ENCODE peak calls at places on chromosomes 11 and 22, in seven cellular contexts. One of them, this sample, is unnamed. For H3K4me1, the result is how much of the 10 kb centered on the place peaks cover.

GRCh38 chr11:73957654-73958361 is 7.0 kb downstream of the DNAJB13 start:
- DNase-seq in spleen: no peak
- DNase-seq in lower lobe of right lung: no peak
- DNase-seq in heart left ventricle: no peak
- DNase-seq in body of pancreas: no peak
- DNase-seq in CD8-positive, alpha-beta memory T cell: no peak
- DNase-seq in hepatocyte: no peak
- DNase-seq in this sample: no peak

GRCh38 chr11:121777056-121777455 is 324.3 kb upstream of the SORL1-AS1 start:
- DNase-seq in spleen: no peak
- DNase-seq in lower lobe of right lung: no peak
- DNase-seq in heart left ventricle: no peak
- DNase-seq in body of pancreas: no peak
- DNase-seq in CD8-positive, alpha-beta memory T cell: no peak
- DNase-seq in hepatocyte: no peak
- DNase-seq in this sample: no peak

GRCh38 chr11:61874460-61874809 is 16.9 kb downstream of the FADS3 start:
- DNase-seq in spleen: no peak
- DNase-seq in lower lobe of right lung: peak
- DNase-seq in heart left ventricle: peak
- DNase-seq in body of pancreas: no peak
- DNase-seq in CD8-positive, alpha-beta memory T cell: no peak
- DNase-seq in hepatocyte: no peak
- DNase-seq in this sample: no peak

GRCh38 chr11:3996651-3997050 is 97.9 kb upstream of the RRM1 start:
- DNase-seq in spleen: no peak
- DNase-seq in lower lobe of right lung: no peak
- DNase-seq in heart left ventricle: no peak
- DNase-seq in body of pancreas: no peak
- DNase-seq in CD8-positive, alpha-beta memory T cell: no peak
- DNase-seq in hepatocyte: no peak
- DNase-seq in this sample: no peak

GRCh38 chr22:21591695-21592094 is 24.2 kb downstream of the UBE2L3 start:
- DNase-seq in spleen: no peak
- DNase-seq in lower lobe of right lung: peak
- DNase-seq in heart left ventricle: peak
- DNase-seq in body of pancreas: no peak
- DNase-seq in CD8-positive, alpha-beta memory T cell: no peak
- DNase-seq in hepatocyte: no peak
- DNase-seq in this sample: no peak

GRCh38 chr22:20239063-20239950 is 28.8 kb downstream of the RTN4R start:
- DNase-seq in spleen: peak
- DNase-seq in lower lobe of right lung: no peak
- DNase-seq in heart left ventricle: peak
- DNase-seq in body of pancreas: no peak
- DNase-seq in CD8-positive, alpha-beta memory T cell: peak
- DNase-seq in hepatocyte: peak
- DNase-seq in this sample: no peak

GRCh38 chr11:121318848-121319834 is 26.6 kb downstream of the SC5D start:
- DNase-seq in spleen: no peak
- DNase-seq in lower lobe of right lung: no peak
- DNase-seq in heart left ventricle: no peak
- DNase-seq in body of pancreas: peak
- DNase-seq in CD8-positive, alpha-beta memory T cell: no peak
- DNase-seq in hepatocyte: peak
- DNase-seq in this sample: peak

GRCh38 chr11:14232652-14233051 is 126.3 kb downstream of the RRAS2 start:
- DNase-seq in spleen: no peak
- DNase-seq in lower lobe of right lung: no peak
- DNase-seq in heart left ventricle: no peak
- DNase-seq in body of pancreas: no peak
- DNase-seq in CD8-positive, alpha-beta memory T cell: no peak
- DNase-seq in hepatocyte: no peak
- DNase-seq in this sample: peak

GRCh38 chr11:9302448-9302847 is 11.9 kb downstream of the TMEM41B start:
- DNase-seq in spleen: no peak
- DNase-seq in lower lobe of right lung: no peak
- DNase-seq in heart left ventricle: no peak
- DNase-seq in body of pancreas: no peak
- DNase-seq in CD8-positive, alpha-beta memory T cell: no peak
- DNase-seq in hepatocyte: no peak
- DNase-seq in this sample: no peak

GRCh38 chr11:69968407-69969347 is 109.4 kb upstream of the ANO1 start:
- DNase-seq in spleen: no peak
- DNase-seq in lower lobe of right lung: peak
- DNase-seq in heart left ventricle: no peak
- DNase-seq in body of pancreas: no peak
- DNase-seq in CD8-positive, alpha-beta memory T cell: no peak
- DNase-seq in hepatocyte: no peak
- DNase-seq in this sample: no peak

GRCh38 chr11:72772059-72772458 is 19.9 kb upstream of the ARAP1 start:
- DNase-seq in spleen: no peak
- DNase-seq in lower lobe of right lung: no peak
- DNase-seq in heart left ventricle: no peak
- DNase-seq in body of pancreas: no peak
- DNase-seq in CD8-positive, alpha-beta memory T cell: no peak
- DNase-seq in hepatocyte: no peak
- DNase-seq in this sample: no peak

GRCh38 chr11:2807801-2808241 is 77.8 kb downstream of the CDKN1C start:
- DNase-seq in spleen: peak
- DNase-seq in lower lobe of right lung: peak
- DNase-seq in heart left ventricle: peak
- DNase-seq in body of pancreas: peak
- DNase-seq in CD8-positive, alpha-beta memory T cell: no peak
- DNase-seq in hepatocyte: no peak
- DNase-seq in this sample: no peak

GRCh38 chr22:22951035-22951434 is 63.4 kb downstream of the IGLL5 start:
- DNase-seq in spleen: no peak
- DNase-seq in lower lobe of right lung: no peak
- DNase-seq in heart left ventricle: no peak
- DNase-seq in body of pancreas: no peak
- DNase-seq in CD8-positive, alpha-beta memory T cell: no peak
- DNase-seq in hepatocyte: peak
- DNase-seq in this sample: no peak

GRCh38 chr11:47566166-47566546 is 757 bp downstream of the PTPMT1 start:
- DNase-seq in spleen: peak
- DNase-seq in lower lobe of right lung: peak
- DNase-seq in heart left ventricle: no peak
- DNase-seq in body of pancreas: no peak
- DNase-seq in CD8-positive, alpha-beta memory T cell: no peak
- DNase-seq in hepatocyte: no peak
- DNase-seq in this sample: peak

GRCh38 chr11:46106530-46107407 is 14.5 kb downstream of the PHF21A start:
- DNase-seq in spleen: no peak
- DNase-seq in lower lobe of right lung: no peak
- DNase-seq in heart left ventricle: no peak
- DNase-seq in body of pancreas: no peak
- DNase-seq in CD8-positive, alpha-beta memory T cell: no peak
- DNase-seq in hepatocyte: no peak
- DNase-seq in this sample: no peak

GRCh38 chr11:59025097-59025496 is 61.0 kb upstream of the GLYATL1B start:
- DNase-seq in spleen: no peak
- DNase-seq in lower lobe of right lung: no peak
- DNase-seq in heart left ventricle: no peak
- DNase-seq in body of pancreas: peak
- DNase-seq in CD8-positive, alpha-beta memory T cell: no peak
- DNase-seq in hepatocyte: peak
- DNase-seq in this sample: no peak

GRCh38 chr22:17479129-17479528 is 84.2 kb upstream of the SLC25A18 start:
- DNase-seq in spleen: no peak
- DNase-seq in lower lobe of right lung: no peak
- DNase-seq in heart left ventricle: no peak
- DNase-seq in body of pancreas: no peak
- DNase-seq in CD8-positive, alpha-beta memory T cell: no peak
- DNase-seq in hepatocyte: peak
- DNase-seq in this sample: no peak

GRCh38 chr11:17002543-17002942 is 11.7 kb downstream of the PLEKHA7 start:
- DNase-seq in spleen: no peak
- DNase-seq in lower lobe of right lung: no peak
- DNase-seq in heart left ventricle: no peak
- DNase-seq in body of pancreas: no peak
- DNase-seq in CD8-positive, alpha-beta memory T cell: no peak
- DNase-seq in hepatocyte: no peak
- DNase-seq in this sample: no peak

GRCh38 chr11:16999116-16999515 is 15.1 kb downstream of the PLEKHA7 start:
- DNase-seq in spleen: no peak
- DNase-seq in lower lobe of right lung: no peak
- DNase-seq in heart left ventricle: no peak
- DNase-seq in body of pancreas: no peak
- DNase-seq in CD8-positive, alpha-beta memory T cell: no peak
- DNase-seq in hepatocyte: no peak
- DNase-seq in this sample: no peak

GRCh38 chr11:17004486-17005148 is 9.6 kb downstream of the PLEKHA7 start:
- DNase-seq in spleen: no peak
- DNase-seq in lower lobe of right lung: no peak
- DNase-seq in heart left ventricle: no peak
- DNase-seq in body of pancreas: no peak
- DNase-seq in CD8-positive, alpha-beta memory T cell: no peak
- DNase-seq in hepatocyte: no peak
- DNase-seq in this sample: no peak

GRCh38 chr11:17000987-17001386 is 13.2 kb downstream of the PLEKHA7 start:
- DNase-seq in spleen: no peak
- DNase-seq in lower lobe of right lung: no peak
- DNase-seq in heart left ventricle: no peak
- DNase-seq in body of pancreas: no peak
- DNase-seq in CD8-positive, alpha-beta memory T cell: no peak
- DNase-seq in hepatocyte: no peak
- DNase-seq in this sample: no peak

GRCh38 chr11:17003426-17003825 is 10.8 kb downstream of the PLEKHA7 start:
- DNase-seq in spleen: no peak
- DNase-seq in lower lobe of right lung: no peak
- DNase-seq in heart left ventricle: no peak
- DNase-seq in body of pancreas: no peak
- DNase-seq in CD8-positive, alpha-beta memory T cell: no peak
- DNase-seq in hepatocyte: no peak
- DNase-seq in this sample: no peak
- H3K4me3 ChIP-seq in spleen: no peak
- H3K4me3 ChIP-seq in lower lobe of right lung: no peak
- H3K4me3 ChIP-seq in heart left ventricle: no peak
- H3K4me3 ChIP-seq in body of pancreas: no peak
- H3K4me3 ChIP-seq in CD8-positive, alpha-beta memory T cell: no peak
- H3K4me3 ChIP-seq in hepatocyte: no peak
- H3K4me3 ChIP-seq in this sample: no peak

DNA sequence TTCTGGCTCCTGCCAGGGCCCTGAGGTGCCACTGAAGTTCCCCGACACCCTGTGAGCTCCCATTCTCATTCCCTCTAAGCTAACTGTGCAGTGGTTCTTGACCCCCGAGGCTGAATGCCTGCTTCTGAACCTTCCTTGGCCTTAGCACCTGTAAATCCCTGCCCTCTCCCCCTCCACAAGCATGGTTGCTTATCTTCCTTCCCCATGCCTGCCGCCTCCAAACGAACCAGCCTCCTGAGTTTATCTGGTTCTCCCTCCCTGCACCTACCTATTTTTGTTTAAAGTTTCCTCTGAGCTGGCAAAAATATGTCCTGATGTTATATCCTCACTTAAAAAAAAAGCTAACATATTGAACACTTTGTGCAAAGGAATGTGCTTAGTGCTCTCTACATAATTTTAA is 33.9 kb downstream of the PPFIBP2 start:
- DNase-seq in spleen: no peak
- DNase-seq in lower lobe of right lung: no peak
- DNase-seq in heart left ventricle: no peak
- DNase-seq in body of pancreas: no peak
- DNase-seq in CD8-positive, alpha-beta memory T cell: no peak
- DNase-seq in hepatocyte: no peak
- DNase-seq in this sample: no peak
- H3K4me1 ChIP-seq in spleen: under half
- H3K4me1 ChIP-seq in lower lobe of right lung: under half
- H3K4me1 ChIP-seq in heart left ventricle: under half
- H3K4me1 ChIP-seq in body of pancreas: under half
- H3K4me1 ChIP-seq in CD8-positive, alpha-beta memory T cell: under half
- H3K4me1 ChIP-seq in hepatocyte: under half
- H3K4me1 ChIP-seq in this sample: under half

DNA sequence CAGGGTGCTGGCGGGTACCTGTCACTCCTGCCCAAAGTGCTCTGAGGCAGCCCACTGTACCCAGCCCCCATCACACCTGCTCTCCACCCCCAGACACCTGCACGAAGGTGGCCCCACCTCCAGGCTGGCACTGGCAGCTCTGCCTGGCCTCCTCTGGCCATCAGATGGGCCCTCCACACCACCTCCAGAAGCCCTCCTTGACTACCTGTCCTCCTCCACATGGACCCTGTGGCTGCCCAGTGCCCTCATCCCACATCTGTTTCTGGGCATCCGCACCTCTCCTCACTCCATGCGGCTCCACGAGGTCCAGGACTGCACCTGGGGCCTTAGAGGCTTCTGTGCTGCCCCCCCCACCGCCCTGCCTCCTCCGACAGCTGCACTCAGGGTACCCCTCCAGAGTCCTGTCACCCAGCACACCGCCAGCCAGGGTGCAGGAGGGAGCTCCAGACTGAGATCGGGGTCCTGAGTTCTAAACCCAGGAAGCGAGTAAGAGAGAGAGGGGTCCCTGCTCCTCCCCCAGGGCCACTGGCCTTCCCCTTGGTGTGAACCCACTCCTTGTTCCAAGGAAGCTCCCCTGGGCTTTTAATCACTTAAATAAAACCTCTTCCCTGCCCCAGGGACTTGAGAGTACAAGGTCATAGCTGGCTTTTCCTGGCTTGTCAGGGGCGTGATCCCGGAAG is 1.7 kb downstream of the CTSD start:
- DNase-seq in spleen: peak
- DNase-seq in lower lobe of right lung: peak
- DNase-seq in heart left ventricle: no peak
- DNase-seq in body of pancreas: no peak
- DNase-seq in CD8-positive, alpha-beta memory T cell: no peak
- DNase-seq in hepatocyte: no peak
- DNase-seq in this sample: no peak
- H3K4me3 ChIP-seq in spleen: peak
- H3K4me3 ChIP-seq in lower lobe of right lung: peak
- H3K4me3 ChIP-seq in heart left ventricle: peak
- H3K4me3 ChIP-seq in body of pancreas: no peak
- H3K4me3 ChIP-seq in CD8-positive, alpha-beta memory T cell: peak
- H3K4me3 ChIP-seq in hepatocyte: no peak
- H3K4me3 ChIP-seq in this sample: no peak

DNA sequence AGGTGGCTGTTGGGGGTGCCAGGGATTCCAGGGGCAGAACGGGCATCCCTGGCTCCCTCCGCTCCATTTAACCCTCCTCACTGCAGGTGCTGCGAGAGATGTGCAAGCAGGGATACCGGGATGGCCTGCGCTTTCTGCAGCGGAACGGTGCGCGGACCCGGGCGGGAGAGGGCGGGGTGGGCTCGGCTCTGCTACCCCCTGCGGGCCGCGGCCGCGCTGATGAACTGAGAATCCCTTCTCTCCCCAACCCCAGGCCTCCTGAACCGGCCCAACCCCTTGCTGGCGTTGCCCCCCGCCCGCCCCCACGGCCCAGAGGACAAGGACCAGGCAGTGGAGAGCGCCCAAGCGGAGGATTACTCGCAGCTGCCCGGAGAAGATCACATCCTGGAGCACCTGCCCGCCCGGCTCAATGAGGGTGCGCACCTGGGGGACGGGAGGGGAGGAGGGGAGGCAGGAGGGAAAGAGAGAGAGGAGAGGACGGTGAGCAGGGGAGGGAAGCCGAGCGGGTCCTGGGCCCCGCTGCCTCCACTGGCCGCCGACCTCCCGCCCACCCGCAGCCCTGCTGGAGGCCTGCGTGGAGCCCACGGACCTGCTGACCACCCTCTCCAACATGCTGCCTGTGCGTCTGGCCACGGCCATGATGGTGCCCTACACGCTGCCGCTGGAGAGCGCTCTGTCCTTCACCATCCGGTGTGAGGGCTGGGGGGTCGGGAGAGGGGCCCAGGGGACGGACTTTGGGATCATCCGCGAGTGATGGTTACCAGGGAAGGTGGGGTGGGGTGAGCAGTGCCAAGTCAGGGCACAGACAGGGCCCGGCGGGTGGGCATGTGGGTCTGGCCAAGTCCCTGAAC is 4.1 kb upstream of the CRACR2B start:
- DNase-seq in spleen: peak
- DNase-seq in lower lobe of right lung: no peak
- DNase-seq in heart left ventricle: no peak
- DNase-seq in body of pancreas: no peak
- DNase-seq in CD8-positive, alpha-beta memory T cell: no peak
- DNase-seq in hepatocyte: no peak
- DNase-seq in this sample: no peak
- H3K4me1 ChIP-seq in spleen: half or more
- H3K4me1 ChIP-seq in lower lobe of right lung: half or more
- H3K4me1 ChIP-seq in heart left ventricle: half or more
- H3K4me1 ChIP-seq in body of pancreas: half or more
- H3K4me1 ChIP-seq in CD8-positive, alpha-beta memory T cell: under half
- H3K4me1 ChIP-seq in hepatocyte: under half
- H3K4me1 ChIP-seq in this sample: under half

This sample was measured in HAP-1.